ENCODE peak calls at places on chromosomes 4 and X, in seven cellular contexts. D is ovary, E is fibroblast of lung, M is OCI-LY7, C is transverse colon, N is colonic mucosa, J is body of pancreas. U is an unnamed sample. For H3K4me1, the result is how much of the 10 kb centered on the place peaks cover.

GRCh38 chr4:7256989-7257810 is 64.9 kb downstream of the SORCS2 start:
- DNase-seq in E (peak), M (no peak), C (peak), J (peak), N (no peak), D (peak), U (no peak)

GRCh38 chr4:187321741-187322140 is 598.1 kb upstream of the FAT1 start:
- DNase-seq in E (peak), D (no peak), J (no peak), M (no peak), N (no peak), C (no peak), U (no peak)

GRCh38 chr4:81499840-81500239 is 28.1 kb upstream of the RASGEF1B start:
- DNase-seq in M (no peak), D (no peak), J (no peak), E (no peak), C (peak), N (no peak), U (no peak)

GRCh38 chr4:152991361-152991760 is 55.2 kb downstream of the FHDC1 start:
- DNase-seq in N (no peak), E (no peak), C (no peak), J (no peak), D (no peak), M (peak), U (no peak)

GRCh38 chrX:3129256-3129655 is 88.0 kb downstream of the ARSF start:
- DNase-seq in C (no peak), E (peak), D (no peak), J (no peak), M (no peak), N (no peak), U (no peak)

GRCh38 chr4:166091914-166092510 is 219.0 kb downstream of the TLL1 start:
- DNase-seq in E (peak), J (peak), D (no peak), C (no peak), N (no peak), M (peak), U (no peak)

GRCh38 chr4:15706646-15707362 is 3.9 kb downstream of the BST1 start:
- DNase-seq in E (no peak), M (no peak), D (no peak), J (no peak), C (no peak), N (no peak), U (no peak)

GRCh38 chr4:6926681-6927478 is 17.3 kb downstream of the TBC1D14 start:
- DNase-seq in D (no peak), M (no peak), C (peak), E (peak), N (peak), J (peak), U (peak)

GRCh38 chr4:139266583-139267257 is 13.3 kb downstream of the MGARP start:
- DNase-seq in J (peak), E (peak), D (peak), N (peak), M (peak), C (peak), U (peak)

GRCh38 chr4:70725633-70726032 is 3.9 kb downstream of the RUFY3 start:
- DNase-seq in M (no peak), D (no peak), C (no peak), J (no peak), N (no peak), E (no peak), U (no peak)
- H3K4me1 ChIP-seq in M (under half), D (under half), C (under half), J (under half), N (under half), E (under half), U (under half)

DNA sequence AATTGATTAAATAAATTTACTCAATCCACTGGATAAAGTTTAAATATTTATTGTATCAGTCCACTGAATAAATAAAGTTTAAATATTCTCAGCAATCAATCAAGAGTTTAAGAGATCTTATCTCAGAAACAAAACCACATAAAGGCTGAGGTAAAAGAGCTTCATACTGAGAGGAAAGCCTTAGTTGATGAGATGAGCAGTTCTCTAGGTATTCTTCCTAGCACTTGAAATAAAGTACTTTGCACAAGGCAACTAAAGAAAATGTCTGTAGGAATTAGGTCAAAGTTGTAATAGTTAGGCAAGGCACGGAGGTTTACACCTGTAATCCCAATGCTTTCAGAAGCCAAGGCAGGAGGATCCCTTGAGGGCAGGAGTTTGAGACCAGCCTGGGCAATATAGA is 63.5 kb downstream of the UCHL1 start:
- DNase-seq in C (no peak), N (no peak), E (peak), D (no peak), M (no peak), J (no peak), U (no peak)
- H3K27ac ChIP-seq in C (no peak), N (no peak), E (no peak), D (no peak), M (no peak), J (no peak), U (no peak)

GRCh38 chr4:147730333-147730732 is 1.6 kb upstream of the ARHGAP10 start:
- DNase-seq in N (no peak), J (no peak), D (no peak), E (no peak), M (no peak), C (no peak), U (no peak)

GRCh38 chr4:147733614-147734344 is 1.9 kb downstream of the ARHGAP10 start:
- DNase-seq in C (no peak), E (peak), J (peak), M (no peak), D (no peak), N (no peak), U (no peak)

GRCh38 chr4:147731611-147732515 is at the start of gene ARHGAP10:
- DNase-seq in J (peak), M (no peak), N (peak), C (peak), E (peak), D (peak), U (peak)

GRCh38 chr4:147734496-147734895 is 2.6 kb downstream of the ARHGAP10 start:
- DNase-seq in C (no peak), M (no peak), E (no peak), N (no peak), J (no peak), D (no peak), U (no peak)

DNA sequence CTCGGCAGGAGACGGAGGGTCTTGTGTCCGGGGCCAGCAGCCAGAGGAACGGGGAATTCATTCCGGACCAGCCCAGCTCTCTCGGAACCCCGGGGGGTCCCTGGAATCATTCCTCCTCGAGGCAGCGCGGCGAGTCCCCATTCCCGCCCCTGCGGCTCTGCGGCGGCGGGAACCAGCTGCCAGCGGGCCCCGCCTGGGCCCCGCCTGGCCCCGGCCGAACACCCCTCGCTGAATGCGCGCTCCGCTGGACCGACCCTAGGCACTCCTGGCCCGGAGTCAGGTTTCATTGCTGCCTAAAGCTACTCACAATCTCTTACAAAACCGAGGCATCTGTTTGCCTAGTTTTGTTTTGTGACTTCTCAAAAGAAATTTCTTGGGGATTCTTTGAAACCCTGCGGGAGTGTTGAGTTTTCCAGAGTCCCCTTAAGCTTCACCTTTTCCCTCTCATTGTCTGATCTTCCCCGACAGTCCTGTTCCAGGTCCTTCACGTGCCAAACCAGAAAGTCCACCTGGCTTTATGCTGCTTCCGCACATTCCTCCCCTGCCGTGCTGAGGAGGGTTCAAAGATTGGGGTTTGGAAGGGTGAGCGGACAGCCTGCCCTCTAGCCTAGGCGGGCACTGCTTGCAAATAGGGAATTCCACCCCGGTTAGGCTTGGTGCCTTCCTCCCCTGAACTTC is 767 bp downstream of the ARHGAP10 start:
- DNase-seq in D (peak), J (peak), N (peak), E (peak), C (peak), M (no peak), U (peak)
- H3K4me1 ChIP-seq in D (under half), J (under half), N (under half), E (under half), C (under half), M (under half), U (under half)

DNA sequence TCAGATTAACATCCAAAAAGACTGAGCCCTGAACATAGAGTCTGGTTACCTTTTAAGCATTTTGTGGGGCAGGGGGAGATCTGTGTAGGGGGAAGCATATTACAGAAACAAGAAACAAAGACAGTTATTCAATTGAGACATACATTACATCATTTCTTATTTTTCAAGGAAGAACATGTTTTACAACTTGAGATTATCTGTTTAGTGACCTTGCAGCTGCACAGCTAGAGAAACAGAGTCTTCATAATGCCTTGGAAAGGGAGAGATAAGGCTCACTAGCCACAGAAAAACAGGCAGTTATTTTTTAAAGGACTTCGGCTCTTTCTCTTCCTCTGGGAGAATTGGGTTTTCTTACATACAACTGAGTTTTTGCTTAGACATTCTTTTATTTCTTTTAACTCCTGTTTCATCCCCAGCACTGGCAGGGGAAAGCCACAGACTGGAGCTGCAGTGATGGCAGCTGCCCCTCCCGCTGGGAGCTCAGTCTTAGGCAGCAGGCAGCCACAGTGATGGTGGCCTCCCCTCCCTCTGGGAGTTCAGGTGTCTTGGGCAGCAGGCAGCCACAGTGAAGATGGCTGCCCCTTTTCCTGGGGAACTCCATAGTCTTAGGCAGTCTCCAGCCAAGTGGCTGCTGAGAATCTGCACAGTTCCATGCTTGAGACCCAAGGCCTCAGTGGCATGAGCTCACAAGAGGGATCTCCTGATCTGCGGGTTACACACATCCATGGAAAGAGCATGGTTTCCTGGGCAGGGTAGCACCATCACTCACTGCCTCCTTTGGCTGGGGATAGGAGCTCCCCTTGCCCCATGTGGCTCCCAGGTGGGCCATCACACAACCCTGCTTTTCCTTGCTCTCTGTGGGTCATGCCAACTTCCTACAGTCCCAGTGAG is 19.4 kb upstream of the TMPRSS11F start:
- DNase-seq in M (no peak), N (no peak), J (no peak), C (no peak), D (no peak), E (no peak), U (no peak)
- H3K27ac ChIP-seq in M (no peak), N (no peak), J (no peak), C (no peak), D (peak), E (no peak), U (no peak)

DNA sequence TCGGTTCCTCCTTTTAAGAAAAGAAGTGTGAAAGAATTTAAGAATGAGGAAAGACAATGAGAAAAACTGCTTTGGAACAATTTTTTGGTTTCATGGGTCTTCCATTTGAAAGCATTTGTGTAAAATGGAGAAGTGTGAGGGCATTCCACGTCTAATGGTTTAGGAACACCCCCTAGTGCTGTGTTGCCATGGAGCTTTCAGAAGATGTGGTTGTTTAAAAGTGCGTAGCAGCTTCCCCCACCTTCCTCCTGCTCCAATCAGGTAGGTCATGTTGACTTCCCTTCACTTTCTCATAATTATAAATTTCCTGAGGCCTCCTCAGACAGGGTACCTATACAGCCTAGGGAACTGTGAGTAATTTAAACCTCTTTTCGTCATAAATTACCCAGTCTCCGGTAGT is 50.0 kb downstream of the UGT2B10 start:
- DNase-seq in E (no peak), C (no peak), D (no peak), M (no peak), N (no peak), J (peak), U (no peak)
- H3K4me1 ChIP-seq in E (under half), C (under half), D (under half), M (under half), N (under half), J (half or more), U (under half)